ENCODE peak calls at places on chromosomes 2 and 18, in seven cellular contexts. One of them, this sample, is unnamed.

GRCh38 chr2:180289627-180290026 is 282.5 kb upstream of the CWC22 start:
- DNase-seq in kidney epithelial cell: no peak
- DNase-seq in dorsolateral prefrontal cortex: no peak
- DNase-seq in GM10248: no peak
- DNase-seq in Calu3: no peak
- DNase-seq in AG04450: no peak
- DNase-seq in nephron progenitor cell: no peak
- DNase-seq in this sample: no peak

GRCh38 chr18:3652380-3653262 is 202.6 kb downstream of the TGIF1 start:
- DNase-seq in kidney epithelial cell: peak
- DNase-seq in dorsolateral prefrontal cortex: peak
- DNase-seq in GM10248: no peak
- DNase-seq in Calu3: peak
- DNase-seq in AG04450: peak
- DNase-seq in nephron progenitor cell: no peak
- DNase-seq in this sample: no peak

GRCh38 chr2:190214434-190215194 is 105.0 kb downstream of the HIBCH start:
- DNase-seq in kidney epithelial cell: no peak
- DNase-seq in dorsolateral prefrontal cortex: no peak
- DNase-seq in GM10248: no peak
- DNase-seq in Calu3: no peak
- DNase-seq in AG04450: no peak
- DNase-seq in nephron progenitor cell: no peak
- DNase-seq in this sample: no peak

GRCh38 chr18:33573193-33573592 is 4.8 kb upstream of the ASXL3 start:
- DNase-seq in kidney epithelial cell: no peak
- DNase-seq in dorsolateral prefrontal cortex: no peak
- DNase-seq in GM10248: no peak
- DNase-seq in Calu3: no peak
- DNase-seq in AG04450: no peak
- DNase-seq in nephron progenitor cell: no peak
- DNase-seq in this sample: no peak

GRCh38 chr2:360124-360523 is 72.2 kb upstream of the ALKAL2 start:
- DNase-seq in kidney epithelial cell: no peak
- DNase-seq in dorsolateral prefrontal cortex: no peak
- DNase-seq in GM10248: no peak
- DNase-seq in Calu3: no peak
- DNase-seq in AG04450: no peak
- DNase-seq in nephron progenitor cell: no peak
- DNase-seq in this sample: no peak

GRCh38 chr2:226798422-226799210 is 1.0 kb downstream of the IRS1 start:
- DNase-seq in kidney epithelial cell: no peak
- DNase-seq in dorsolateral prefrontal cortex: peak
- DNase-seq in GM10248: peak
- DNase-seq in Calu3: peak
- DNase-seq in AG04450: no peak
- DNase-seq in nephron progenitor cell: peak
- DNase-seq in this sample: peak

GRCh38 chr2:37324786-37325624 is at the start of gene PRKD3:
- DNase-seq in kidney epithelial cell: no peak
- DNase-seq in dorsolateral prefrontal cortex: no peak
- DNase-seq in GM10248: peak
- DNase-seq in Calu3: peak
- DNase-seq in AG04450: no peak
- DNase-seq in nephron progenitor cell: peak
- DNase-seq in this sample: peak

GRCh38 chr2:68753318-68753717 is 18.7 kb downstream of the ARHGAP25 start:
- DNase-seq in kidney epithelial cell: no peak
- DNase-seq in dorsolateral prefrontal cortex: no peak
- DNase-seq in GM10248: no peak
- DNase-seq in Calu3: no peak
- DNase-seq in AG04450: no peak
- DNase-seq in nephron progenitor cell: no peak
- DNase-seq in this sample: no peak

GRCh38 chr18:6476880-6477279 is 62.2 kb upstream of the L3MBTL4 start:
- DNase-seq in kidney epithelial cell: no peak
- DNase-seq in dorsolateral prefrontal cortex: no peak
- DNase-seq in GM10248: no peak
- DNase-seq in Calu3: no peak
- DNase-seq in AG04450: no peak
- DNase-seq in nephron progenitor cell: no peak
- DNase-seq in this sample: no peak

GRCh38 chr2:73174244-73174643 is 28.1 kb upstream of the NOTO start:
- DNase-seq in kidney epithelial cell: no peak
- DNase-seq in dorsolateral prefrontal cortex: no peak
- DNase-seq in GM10248: no peak
- DNase-seq in Calu3: no peak
- DNase-seq in AG04450: no peak
- DNase-seq in nephron progenitor cell: no peak
- DNase-seq in this sample: no peak

GRCh38 chr2:73176881-73177644 is 25.3 kb upstream of the NOTO start:
- DNase-seq in kidney epithelial cell: peak
- DNase-seq in dorsolateral prefrontal cortex: peak
- DNase-seq in GM10248: peak
- DNase-seq in Calu3: peak
- DNase-seq in AG04450: peak
- DNase-seq in nephron progenitor cell: peak
- DNase-seq in this sample: peak

GRCh38 chr2:73176205-73176880 is 26.0 kb upstream of the NOTO start:
- DNase-seq in kidney epithelial cell: no peak
- DNase-seq in dorsolateral prefrontal cortex: no peak
- DNase-seq in GM10248: no peak
- DNase-seq in Calu3: no peak
- DNase-seq in AG04450: no peak
- DNase-seq in nephron progenitor cell: peak
- DNase-seq in this sample: peak

GRCh38 chr2:73174941-73175662 is 27.3 kb upstream of the NOTO start:
- DNase-seq in kidney epithelial cell: no peak
- DNase-seq in dorsolateral prefrontal cortex: no peak
- DNase-seq in GM10248: no peak
- DNase-seq in Calu3: no peak
- DNase-seq in AG04450: no peak
- DNase-seq in nephron progenitor cell: no peak
- DNase-seq in this sample: no peak

GRCh38 chr2:73175663-73176204 is 26.6 kb upstream of the NOTO start:
- DNase-seq in kidney epithelial cell: no peak
- DNase-seq in dorsolateral prefrontal cortex: peak
- DNase-seq in GM10248: peak
- DNase-seq in Calu3: peak
- DNase-seq in AG04450: no peak
- DNase-seq in nephron progenitor cell: peak
- DNase-seq in this sample: peak
- TF ChIP-seq CTCF in kidney epithelial cell: no peak
- TF ChIP-seq CTCF in dorsolateral prefrontal cortex: no peak
- TF ChIP-seq CTCF in GM10248: no peak
- TF ChIP-seq CTCF in Calu3: no peak
- TF ChIP-seq CTCF in AG04450: no peak
- TF ChIP-seq CTCF in nephron progenitor cell: no peak
- TF ChIP-seq CTCF in this sample: no peak

GRCh38 chr2:207046642-207047213 is 107.4 kb downstream of the CPO start:
- DNase-seq in kidney epithelial cell: no peak
- DNase-seq in dorsolateral prefrontal cortex: no peak
- DNase-seq in GM10248: peak
- DNase-seq in Calu3: no peak
- DNase-seq in AG04450: no peak
- DNase-seq in nephron progenitor cell: no peak
- DNase-seq in this sample: peak
- TF ChIP-seq CTCF in kidney epithelial cell: no peak
- TF ChIP-seq CTCF in dorsolateral prefrontal cortex: peak
- TF ChIP-seq CTCF in GM10248: peak
- TF ChIP-seq CTCF in Calu3: no peak
- TF ChIP-seq CTCF in AG04450: no peak
- TF ChIP-seq CTCF in nephron progenitor cell: no peak
- TF ChIP-seq CTCF in this sample: peak

GRCh38 chr18:9615280-9615797 is 980 bp upstream of the PPP4R1 start:
- DNase-seq in kidney epithelial cell: no peak
- DNase-seq in dorsolateral prefrontal cortex: no peak
- DNase-seq in GM10248: no peak
- DNase-seq in Calu3: no peak
- DNase-seq in AG04450: no peak
- DNase-seq in nephron progenitor cell: no peak
- DNase-seq in this sample: no peak

GRCh38 chr18:9613550-9614400 is 584 bp downstream of the PPP4R1 start:
- DNase-seq in kidney epithelial cell: no peak
- DNase-seq in dorsolateral prefrontal cortex: peak
- DNase-seq in GM10248: peak
- DNase-seq in Calu3: peak
- DNase-seq in AG04450: no peak
- DNase-seq in nephron progenitor cell: peak
- DNase-seq in this sample: peak

GRCh38 chr18:9612989-9613388 is 1.4 kb downstream of the PPP4R1 start:
- DNase-seq in kidney epithelial cell: no peak
- DNase-seq in dorsolateral prefrontal cortex: no peak
- DNase-seq in GM10248: no peak
- DNase-seq in Calu3: no peak
- DNase-seq in AG04450: no peak
- DNase-seq in nephron progenitor cell: no peak
- DNase-seq in this sample: no peak

GRCh38 chr18:9614401-9615279 is at the start of gene PPP4R1:
- DNase-seq in kidney epithelial cell: no peak
- DNase-seq in dorsolateral prefrontal cortex: peak
- DNase-seq in GM10248: peak
- DNase-seq in Calu3: peak
- DNase-seq in AG04450: no peak
- DNase-seq in nephron progenitor cell: peak
- DNase-seq in this sample: peak

DNA sequence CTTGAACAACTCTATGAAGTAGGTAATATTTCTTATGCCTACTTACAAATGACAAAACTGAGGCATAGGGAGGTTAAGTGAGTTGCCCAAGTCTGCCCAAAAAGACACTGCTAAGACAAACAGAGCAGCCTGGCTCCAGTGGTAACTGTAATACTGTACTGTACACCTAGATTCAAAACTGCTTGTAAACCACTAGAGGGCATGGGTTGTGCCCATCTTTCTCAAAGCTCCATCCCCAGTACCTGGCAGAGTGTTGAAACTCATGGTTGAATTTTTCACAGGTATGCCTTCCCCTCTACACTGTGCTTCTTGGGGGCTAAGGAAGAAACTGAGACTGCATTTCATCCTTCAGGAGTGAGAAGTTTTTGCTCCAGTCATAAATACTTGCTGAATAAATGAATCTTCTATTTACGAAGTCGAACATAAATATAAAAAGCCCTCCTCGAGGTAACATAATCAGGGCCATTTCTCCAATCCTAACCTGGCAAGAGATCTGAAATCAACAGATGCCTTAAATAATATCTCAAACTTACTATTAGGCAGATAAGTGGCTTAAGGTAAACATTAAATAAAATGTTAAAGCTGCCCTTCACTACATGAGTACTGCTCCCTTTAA is 2.0 kb downstream of the PPP4R1 start:
- DNase-seq in kidney epithelial cell: no peak
- DNase-seq in dorsolateral prefrontal cortex: no peak
- DNase-seq in GM10248: peak
- DNase-seq in Calu3: peak
- DNase-seq in AG04450: no peak
- DNase-seq in nephron progenitor cell: peak
- DNase-seq in this sample: peak
- TF ChIP-seq CTCF in kidney epithelial cell: peak
- TF ChIP-seq CTCF in dorsolateral prefrontal cortex: peak
- TF ChIP-seq CTCF in GM10248: peak
- TF ChIP-seq CTCF in Calu3: peak
- TF ChIP-seq CTCF in AG04450: peak
- TF ChIP-seq CTCF in nephron progenitor cell: peak
- TF ChIP-seq CTCF in this sample: peak

GRCh38 chr2:224611938-224612337 is 26.8 kb upstream of the CUL3 start:
- DNase-seq in kidney epithelial cell: no peak
- DNase-seq in dorsolateral prefrontal cortex: no peak
- DNase-seq in GM10248: no peak
- DNase-seq in Calu3: peak
- DNase-seq in AG04450: no peak
- DNase-seq in nephron progenitor cell: no peak
- DNase-seq in this sample: no peak
- TF ChIP-seq CTCF in kidney epithelial cell: no peak
- TF ChIP-seq CTCF in dorsolateral prefrontal cortex: no peak
- TF ChIP-seq CTCF in GM10248: peak
- TF ChIP-seq CTCF in Calu3: no peak
- TF ChIP-seq CTCF in AG04450: no peak
- TF ChIP-seq CTCF in nephron progenitor cell: no peak
- TF ChIP-seq CTCF in this sample: no peak

GRCh38 chr2:45888167-45888566 is 236.7 kb downstream of the PRKCE start:
- DNase-seq in kidney epithelial cell: no peak
- DNase-seq in dorsolateral prefrontal cortex: no peak
- DNase-seq in GM10248: no peak
- DNase-seq in Calu3: no peak
- DNase-seq in AG04450: peak
- DNase-seq in nephron progenitor cell: no peak
- DNase-seq in this sample: no peak

GRCh38 chr2:45889620-45890019 is 238.1 kb downstream of the PRKCE start:
- DNase-seq in kidney epithelial cell: no peak
- DNase-seq in dorsolateral prefrontal cortex: no peak
- DNase-seq in GM10248: peak
- DNase-seq in Calu3: no peak
- DNase-seq in AG04450: no peak
- DNase-seq in nephron progenitor cell: no peak
- DNase-seq in this sample: no peak

GRCh38 chr2:45888641-45889040 is 237.2 kb downstream of the PRKCE start:
- DNase-seq in kidney epithelial cell: no peak
- DNase-seq in dorsolateral prefrontal cortex: no peak
- DNase-seq in GM10248: no peak
- DNase-seq in Calu3: no peak
- DNase-seq in AG04450: no peak
- DNase-seq in nephron progenitor cell: no peak
- DNase-seq in this sample: no peak

GRCh38 chr2:45890094-45890646 is 238.7 kb downstream of the PRKCE start:
- DNase-seq in kidney epithelial cell: no peak
- DNase-seq in dorsolateral prefrontal cortex: no peak
- DNase-seq in GM10248: no peak
- DNase-seq in Calu3: no peak
- DNase-seq in AG04450: no peak
- DNase-seq in nephron progenitor cell: no peak
- DNase-seq in this sample: no peak

DNA sequence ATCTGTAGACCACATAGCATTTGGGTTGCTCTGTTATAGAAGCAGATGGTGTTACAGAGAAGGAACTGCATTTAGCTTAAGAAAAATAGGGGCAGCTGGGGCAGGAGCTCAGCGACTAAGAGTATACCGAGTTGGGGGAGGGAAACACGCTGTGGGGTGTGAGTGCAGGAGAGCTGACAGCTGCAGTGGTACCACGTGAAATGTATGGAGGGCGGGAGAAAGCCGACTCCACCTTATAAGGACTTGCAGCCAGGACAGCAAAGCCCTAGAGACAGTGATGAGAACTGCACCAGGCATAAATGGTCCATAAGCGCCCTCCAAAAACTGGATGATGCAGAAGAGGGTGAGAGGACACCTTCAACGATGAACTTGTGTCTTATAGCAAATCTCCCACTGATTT is 237.6 kb downstream of the PRKCE start:
- DNase-seq in kidney epithelial cell: no peak
- DNase-seq in dorsolateral prefrontal cortex: peak
- DNase-seq in GM10248: peak
- DNase-seq in Calu3: no peak
- DNase-seq in AG04450: no peak
- DNase-seq in nephron progenitor cell: no peak
- DNase-seq in this sample: peak
- TF ChIP-seq CTCF in kidney epithelial cell: peak
- TF ChIP-seq CTCF in dorsolateral prefrontal cortex: no peak
- TF ChIP-seq CTCF in GM10248: peak
- TF ChIP-seq CTCF in Calu3: no peak
- TF ChIP-seq CTCF in AG04450: peak
- TF ChIP-seq CTCF in nephron progenitor cell: no peak
- TF ChIP-seq CTCF in this sample: peak

This sample was measured in MM.1S.